ENCODE peak calls at places on chromosomes 12 and 14, in six cellular contexts. Z, U, D, C, X and H are unnamed samples.

GRCh38 chr14:89924224-89924623 is 30.3 kb downstream of the EFCAB11 start:
- DNase-seq in U (no peak), Z (no peak), X (no peak), C (no peak), D (no peak), H (no peak)

GRCh38 chr12:132219323-132219722 is 75.1 kb downstream of the NOC4L start:
- DNase-seq in Z (no peak), X (no peak), D (no peak), U (no peak), C (no peak), H (no peak)

GRCh38 chr12:57166971-57167371 is 19.6 kb upstream of the LRP1-AS start:
- DNase-seq in X (peak), U (no peak), Z (peak), C (no peak), D (no peak), H (peak)

GRCh38 chr12:15772405-15773018 is 16.7 kb downstream of the EPS8 start:
- DNase-seq in Z (peak), X (no peak), C (no peak), U (no peak), D (no peak), H (peak)

GRCh38 chr12:2126676-2127406 is 74.1 kb downstream of the CACNA1C start:
- DNase-seq in D (no peak), U (no peak), C (no peak), X (no peak), Z (no peak), H (no peak)

GRCh38 chr14:68177728-68178127 is 358.1 kb downstream of the RAD51B start:
- DNase-seq in U (no peak), Z (no peak), D (no peak), X (no peak), C (no peak), H (no peak)

GRCh38 chr14:96639550-96639949 is 137.4 kb downstream of the PAPOLA start:
- DNase-seq in U (no peak), C (no peak), X (no peak), Z (no peak), D (no peak), H (no peak)

GRCh38 chr12:90170740-90171139 is 462.1 kb upstream of the ATP2B1 start:
- DNase-seq in C (no peak), Z (no peak), U (no peak), D (no peak), X (no peak), H (no peak)

GRCh38 chr12:103632554-103633216 is 45.6 kb downstream of the STAB2 start:
- DNase-seq in D (peak), Z (peak), C (peak), X (peak), U (peak), H (peak)

GRCh38 chr14:50038398-50039119 is 77.8 kb downstream of the VCPKMT start:
- DNase-seq in Z (peak), X (peak), U (no peak), D (no peak), C (no peak), H (peak)

GRCh38 chr14:37894463-37894862 is 299.0 kb downstream of the TTC6 start:
- DNase-seq in Z (no peak), D (peak), C (no peak), X (no peak), U (no peak), H (no peak)

GRCh38 chr12:42372154-42372791 is 46.3 kb downstream of the PPHLN1 start:
- DNase-seq in X (peak), C (peak), Z (peak), D (no peak), U (no peak), H (peak)

GRCh38 chr12:31687101-31687527 is 27.6 kb downstream of the ETFBKMT start:
- DNase-seq in U (no peak), D (no peak), X (no peak), C (no peak), Z (no peak), H (no peak)

GRCh38 chr14:104424406-104425072 is 155.0 kb upstream of the C14orf180 start:
- DNase-seq in D (no peak), U (no peak), C (no peak), Z (no peak), X (no peak), H (no peak)

GRCh38 chr12:109302358-109302757 is 6.7 kb downstream of the FOXN4 start:
- DNase-seq in Z (no peak), C (no peak), X (no peak), D (no peak), U (no peak), H (no peak)

GRCh38 chr14:103973354-103973753 is 31.0 kb upstream of the RD3L start:
- DNase-seq in D (no peak), Z (no peak), X (no peak), U (no peak), C (no peak), H (no peak)

GRCh38 chr14:55270832-55271571 is at the start of gene FBXO34:
- DNase-seq in C (peak), X (peak), D (peak), U (peak), Z (peak), H (peak)

GRCh38 chr12:39587247-39587646 is 32.4 kb downstream of the ABCD2 start:
- DNase-seq in X (no peak), Z (no peak), U (no peak), D (no peak), C (no peak), H (peak)

GRCh38 chr12:101607894-101608293 is 13.1 kb downstream of the MYBPC1 start:
- DNase-seq in C (no peak), D (no peak), X (no peak), Z (no peak), U (no peak), H (no peak)

GRCh38 chr14:96781371-96781770 is 15.8 kb upstream of the VRK1 start:
- DNase-seq in X (no peak), U (no peak), D (no peak), C (no peak), Z (no peak), H (no peak)

GRCh38 chr12:23006413-23006812 is 381.4 kb downstream of the ETNK1 start:
- DNase-seq in C (no peak), Z (no peak), D (no peak), X (no peak), U (no peak), H (no peak)

GRCh38 chr12:23005387-23005786 is 380.4 kb downstream of the ETNK1 start:
- DNase-seq in X (no peak), Z (no peak), D (no peak), U (no peak), C (no peak), H (no peak)

GRCh38 chr12:23004473-23005020 is 379.6 kb downstream of the ETNK1 start:
- DNase-seq in X (no peak), U (no peak), D (no peak), C (no peak), Z (no peak), H (no peak)

GRCh38 chr12:23008613-23009012 is 383.6 kb downstream of the ETNK1 start:
- DNase-seq in X (no peak), C (no peak), D (no peak), Z (no peak), U (no peak), H (no peak)
- H4K91ac ChIP-seq in X (no peak), C (no peak), D (no peak), Z (no peak), U (no peak), H (no peak)

DNA sequence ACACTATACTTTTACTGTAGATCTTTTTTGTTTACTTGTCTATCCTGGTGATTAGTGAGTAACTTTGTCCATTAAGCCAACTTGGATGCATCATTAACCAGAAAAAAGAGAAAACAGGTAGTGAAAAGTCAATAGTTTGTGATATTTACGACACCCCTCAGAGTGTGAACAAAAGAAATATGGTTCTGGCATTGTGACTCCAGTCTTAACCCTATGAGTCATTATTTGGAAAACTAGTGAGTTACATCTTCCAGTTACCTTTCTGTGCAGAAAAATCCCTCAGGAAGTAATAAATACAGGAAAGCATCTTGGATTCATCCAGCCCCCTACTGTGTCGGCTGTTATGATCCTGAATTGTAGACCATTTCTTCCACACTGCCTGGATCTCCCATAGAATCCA is 379.1 kb downstream of the GALC start:
- DNase-seq in D (no peak), U (no peak), X (no peak), Z (no peak), C (no peak), H (no peak)
- H4K91ac ChIP-seq in D (no peak), U (no peak), X (no peak), Z (no peak), C (no peak), H (no peak)

GRCh38 chr12:25045869-25046268 is 97.0 kb upstream of the BCAT1 start:
- DNase-seq in U (no peak), D (no peak), Z (no peak), X (no peak), C (no peak), H (no peak)
- H4K91ac ChIP-seq in U (no peak), D (no peak), Z (no peak), X (no peak), C (no peak), H (no peak)

GRCh38 chr12:117166107-117166506 is 24.2 kb downstream of the FBXO21 start:
- DNase-seq in Z (no peak), D (no peak), U (no peak), X (no peak), C (no peak), H (no peak)
- H4K91ac ChIP-seq in Z (no peak), D (no peak), U (no peak), X (no peak), C (no peak), H (no peak)

GRCh38 chr14:52878469-52878868 is 72.4 kb downstream of the FERMT2 start:
- DNase-seq in C (no peak), D (no peak), Z (no peak), U (no peak), X (no peak), H (no peak)

GRCh38 chr14:52882824-52883223 is 68.0 kb downstream of the FERMT2 start:
- DNase-seq in Z (no peak), U (no peak), X (peak), D (no peak), C (no peak), H (no peak)

GRCh38 chr14:52877628-52878027 is 73.2 kb downstream of the FERMT2 start:
- DNase-seq in Z (peak), D (no peak), C (no peak), X (no peak), U (no peak), H (peak)

GRCh38 chr14:52878946-52879345 is 71.9 kb downstream of the FERMT2 start:
- DNase-seq in D (no peak), C (no peak), U (no peak), X (no peak), Z (no peak), H (no peak)

DNA sequence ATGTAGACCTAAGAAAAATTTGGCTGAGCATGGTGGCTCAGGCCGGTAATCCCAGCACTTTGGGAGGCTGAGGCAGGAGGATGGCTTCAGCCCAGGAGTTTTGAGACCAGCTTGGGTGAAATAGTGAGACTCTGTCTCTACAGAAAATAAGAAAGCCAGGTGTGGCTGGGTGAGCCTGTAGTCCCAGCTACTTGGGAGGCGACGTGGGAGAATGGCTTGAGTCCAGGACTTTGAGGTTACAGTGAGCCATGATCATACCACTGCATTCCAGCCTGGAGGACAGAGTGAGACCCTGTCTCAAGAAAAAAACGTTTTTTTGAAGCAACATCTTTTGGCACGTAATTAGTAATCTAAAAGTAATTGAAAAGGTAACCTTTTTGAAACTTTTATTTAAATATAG is 70.9 kb downstream of the FERMT2 start:
- DNase-seq in Z (peak), D (no peak), C (no peak), X (no peak), U (no peak), H (no peak)
- H4K91ac ChIP-seq in Z (no peak), D (no peak), C (no peak), X (no peak), U (no peak), H (no peak)

GRCh38 chr12:127729381-127729780 is 537.6 kb upstream of the TMEM132C start:
- DNase-seq in U (no peak), X (no peak), D (no peak), C (no peak), Z (no peak), H (no peak)
- H4K91ac ChIP-seq in U (no peak), X (no peak), D (no peak), C (no peak), Z (no peak), H (no peak)

GRCh38 chr14:44112774-44113460 is 394.2 kb downstream of the FSCB start:
- DNase-seq in D (no peak), U (no peak), X (no peak), Z (no peak), C (no peak), H (peak)
- H4K91ac ChIP-seq in D (no peak), U (no peak), X (no peak), Z (no peak), C (no peak), H (no peak)

DNA sequence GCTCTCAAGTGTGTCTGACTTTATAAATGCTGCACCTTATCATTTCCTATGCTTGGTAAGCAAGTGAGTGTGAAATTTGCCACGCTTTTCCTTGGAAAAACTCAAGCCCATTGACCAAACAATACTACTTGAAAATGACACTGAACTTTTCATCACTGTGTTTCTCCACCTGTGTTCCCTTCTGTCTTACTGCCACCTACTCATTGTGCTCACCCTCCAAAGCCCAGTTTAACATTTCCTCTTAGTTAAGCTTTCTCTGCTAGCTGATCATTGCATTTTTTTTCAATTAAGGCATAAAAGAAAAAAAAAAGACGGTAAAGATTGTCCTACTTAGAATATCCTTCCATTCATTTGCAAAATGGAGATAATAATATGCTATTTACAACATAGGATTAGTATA is 445.7 kb downstream of the DPF3 start:
- DNase-seq in C (no peak), X (no peak), D (no peak), U (no peak), Z (no peak), H (no peak)
- H4K91ac ChIP-seq in C (no peak), X (no peak), D (no peak), U (no peak), Z (no peak), H (no peak)